ENCODE peak calls at places on chromosome 12, in nine cellular contexts. S is A549, E is tibial nerve, F is sigmoid colon, R is stomach, A is ovary, I is IMR-90, Q is thyroid gland, Y is right lobe of liver. L is an unnamed sample.

GRCh38 chr12:30694412-30694955 is 1.2 kb downstream of the IPO8 start:
- DNase-seq in S (no peak), E (no peak), F (no peak), R (no peak), A (no peak), I (peak; percentile 22), Q (peak; percentile 13), Y (no peak), L (no peak)

GRCh38 chr12:24424889-24425600 is 475.6 kb upstream of the SOX5 start:
- DNase-seq in S (no peak), E (no peak), F (no peak), R (no peak), A (no peak), I (no peak), Q (no peak), Y (no peak), L (no peak)

GRCh38 chr12:54941659-54942058 is 42.9 kb downstream of the TESPA1 start:
- DNase-seq in S (no peak), E (no peak), F (no peak), R (no peak), A (no peak), I (no peak), Q (no peak), Y (no peak), L (no peak)

GRCh38 chr12:5480218-5480952 is 48.5 kb downstream of the NTF3 start:
- DNase-seq in S (no peak), E (no peak), F (no peak), R (no peak), A (no peak), I (peak; percentile 59), Q (no peak), Y (no peak), L (no peak)

GRCh38 chr12:57904848-57905811 is 36.2 kb upstream of the ATP23 start:
- DNase-seq in S (peak; percentile 71), E (peak; percentile 74), F (peak; percentile 94), R (peak; percentile 90), A (peak; percentile 89), I (peak; percentile 88), Q (peak; percentile 86), Y (peak; percentile 85), L (peak; percentile 91)

GRCh38 chr12:107411792-107412535 is 273.6 kb upstream of the PWP1 start:
- DNase-seq in S (peak; percentile 71), E (no peak), F (no peak), R (no peak), A (no peak), I (peak; percentile 91), Q (no peak), Y (no peak), L (no peak)

GRCh38 chr12:109131522-109132050 is 15.2 kb downstream of the ACACB start:
- DNase-seq in S (no peak), E (no peak), F (peak; percentile 82), R (no peak), A (no peak), I (no peak), Q (peak; percentile 70), Y (peak; percentile 79), L (no peak)

GRCh38 chr12:70154960-70155589 is 88.2 kb upstream of the CNOT2 start:
- DNase-seq in S (no peak), E (no peak), F (no peak), R (no peak), A (no peak), I (no peak), Q (no peak), Y (no peak), L (no peak)

GRCh38 chr12:26473291-26473690 is 277.9 kb downstream of the SSPN start:
- DNase-seq in S (no peak), E (no peak), F (no peak), R (no peak), A (no peak), I (peak; percentile 51), Q (peak; percentile 15), Y (no peak), L (peak; percentile 56)

GRCh38 chr12:57817261-57817989 is 1.1 kb downstream of the AVIL start:
- DNase-seq in S (no peak), E (no peak), F (no peak), R (no peak), A (no peak), I (no peak), Q (no peak), Y (no peak), L (no peak)

GRCh38 chr12:130375888-130376287 is 38.2 kb downstream of the PIWIL1 start:
- DNase-seq in S (no peak), E (no peak), F (no peak), R (no peak), A (no peak), I (no peak), Q (no peak), Y (no peak), L (no peak)

GRCh38 chr12:121839993-121840761 is 18.5 kb downstream of the HPD start:
- DNase-seq in S (no peak), E (no peak), F (no peak), R (no peak), A (no peak), I (no peak), Q (no peak), Y (no peak), L (no peak)

GRCh38 chr12:100539209-100539608 is 34.3 kb upstream of the GAS2L3 start:
- DNase-seq in S (no peak), E (no peak), F (no peak), R (no peak), A (peak; percentile 58), I (peak; percentile 37), Q (no peak), Y (no peak), L (no peak)

GRCh38 chr12:857611-858010 is 91.9 kb downstream of the RAD52 start:
- DNase-seq in S (peak; percentile 44), E (no peak), F (no peak), R (no peak), A (no peak), I (peak; percentile 82), Q (no peak), Y (no peak), L (no peak)

GRCh38 chr12:31783996-31784645 is 55.3 kb upstream of the AMN1 start:
- DNase-seq in S (no peak), E (no peak), F (no peak), R (no peak), A (no peak), I (no peak), Q (no peak), Y (no peak), L (no peak)

GRCh38 chr12:90502070-90502469 is 452.9 kb downstream of the CCER1 start:
- DNase-seq in S (no peak), E (no peak), F (no peak), R (no peak), A (no peak), I (no peak), Q (no peak), Y (no peak), L (no peak)

GRCh38 chr12:32647275-32647674 is 31.8 kb upstream of the DNM1L start:
- DNase-seq in S (no peak), E (no peak), F (no peak), R (no peak), A (no peak), I (no peak), Q (no peak), Y (no peak), L (no peak)

GRCh38 chr12:7180685-7181084 is 8.8 kb upstream of the PEX5 start:
- DNase-seq in S (no peak), E (no peak), F (no peak), R (no peak), A (no peak), I (peak; percentile 13), Q (no peak), Y (no peak), L (no peak)

GRCh38 chr12:57340104-57340503 is 89.1 kb upstream of the STAC3 start:
- DNase-seq in S (peak; percentile 41), E (no peak), F (peak; percentile 82), R (peak; percentile 37), A (peak; percentile 71), I (peak; percentile 87), Q (peak; percentile 27), Y (peak; percentile 61), L (no peak)

GRCh38 chr12:52395761-52396434 is 10.2 kb downstream of the KRT82 start:
- DNase-seq in S (peak; percentile 43), E (peak; percentile 44), F (peak; percentile 79), R (no peak), A (peak; percentile 50), I (no peak), Q (no peak), Y (no peak), L (peak; percentile 56)

DNA sequence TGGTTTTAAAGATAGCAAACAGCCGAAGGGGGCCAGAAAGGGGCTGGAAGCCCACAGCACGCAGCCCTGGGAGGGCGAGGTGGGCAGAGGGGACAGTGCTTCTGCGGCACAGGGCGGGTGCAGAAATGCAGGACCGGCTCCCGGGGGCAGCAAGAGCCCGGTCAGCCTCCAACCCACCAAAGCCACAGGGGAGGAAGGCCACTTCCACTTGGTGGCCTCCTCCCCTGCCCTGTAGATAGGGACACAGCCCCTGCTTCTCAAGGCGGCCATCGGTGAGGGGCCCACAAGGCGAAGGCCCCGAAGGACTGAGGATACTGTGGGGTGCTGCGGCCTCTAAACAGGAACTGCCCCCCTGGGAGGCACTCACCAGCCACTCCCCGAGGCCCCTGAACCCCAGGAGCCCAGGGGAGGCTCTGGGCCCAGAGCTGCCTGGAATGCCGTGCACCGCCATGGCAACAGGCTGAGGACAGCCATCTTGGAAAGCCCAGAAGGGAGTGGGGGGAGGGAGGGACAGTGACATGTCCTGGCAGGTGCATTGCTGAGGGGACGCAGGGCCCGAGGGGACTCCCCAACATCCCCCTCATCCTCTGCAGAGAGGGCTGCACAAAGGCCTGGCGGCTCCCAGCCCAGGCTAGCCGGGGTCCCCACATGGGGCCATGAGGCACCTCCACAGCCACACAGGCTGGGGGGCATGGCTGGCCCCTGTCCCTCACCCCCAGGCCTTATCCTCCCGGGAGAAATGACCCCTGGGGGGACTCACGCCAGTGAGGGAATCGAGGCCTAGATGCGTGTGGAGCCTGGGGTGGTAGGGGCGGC is 114.6 kb downstream of the NCOR2 start:
- DNase-seq in S (no peak), E (no peak), F (no peak), R (no peak), A (no peak), I (no peak), Q (no peak), Y (no peak), L (no peak)
- H3K4me1 ChIP-seq in S (peaks cover 42% of the 10 kb centered on the region), E (peaks cover 49% of the 10 kb centered on the region), F (no peaks in the 10 kb centered on the region), R (peaks cover 75% of the 10 kb centered on the region), A (peaks cover 21% of the 10 kb centered on the region), I (peaks cover 18% of the 10 kb centered on the region), Q (peaks cover 14% of the 10 kb centered on the region), Y (no peaks in the 10 kb centered on the region), L (peaks cover 34% of the 10 kb centered on the region)

GRCh38 chr12:80230068-80230467 is 130.7 kb downstream of the OTOGL start:
- DNase-seq in S (no peak), E (no peak), F (no peak), R (no peak), A (no peak), I (no peak), Q (no peak), Y (no peak), L (no peak)
- TF ChIP-seq POLR2A in S (no peak), E (no peak), F (no peak), R (no peak), A (no peak), I (no peak), Q (no peak), Y (no peak), L (no peak)

GRCh38 chr12:19239046-19239445 is 109.5 kb downstream of the PLEKHA5 start:
- DNase-seq in S (no peak), E (no peak), F (no peak), R (no peak), A (no peak), I (no peak), Q (no peak), Y (no peak), L (no peak)
- H3K4me1 ChIP-seq in S (peaks cover 8% of the 10 kb centered on the region), E (peaks cover 6% of the 10 kb centered on the region), F (no peaks in the 10 kb centered on the region), R (peaks cover 61% of the 10 kb centered on the region), A (peaks cover 12% of the 10 kb centered on the region), I (peaks cover 13% of the 10 kb centered on the region), Q (peaks cover 6% of the 10 kb centered on the region), Y (no peaks in the 10 kb centered on the region), L (no peaks in the 10 kb centered on the region)

GRCh38 chr12:105332925-105333324 is 2.4 kb downstream of the C12orf75 start:
- DNase-seq in S (no peak), E (no peak), F (no peak), R (no peak), A (no peak), I (no peak), Q (no peak), Y (no peak), L (no peak)
- TF ChIP-seq POLR2A in S (no peak), E (no peak), F (no peak), R (no peak), A (no peak), I (no peak), Q (no peak), Y (no peak), L (no peak)

L was measured in Peyer's patch.